ENCODE peak calls at places on chromosomes 12 and 14, in nine cellular contexts. One of them, this sample, is unnamed.

GRCh38 chr12:123237646-123238329 is 4.6 kb downstream of the MTRFR start:
- DNase-seq in T-helper 1 cell: peak; percentile 59
- DNase-seq in SK-MEL-5: peak; percentile 73
- DNase-seq in stimulated activated CD4-positive, alpha-beta T cell treated with anti-CD3 and anti-CD28 coated beads, Interleukin-15, amount 100 ng/mL, for 1 hour: peak; percentile 44
- DNase-seq in activated T-cell treated with anti-CD3 and anti-CD28 coated beads for 4 hours: peak; percentile 74
- DNase-seq in HFFc6: peak; percentile 53
- DNase-seq in HFF-Myc: no peak
- DNase-seq in hippocampal formation: peak; percentile 30
- DNase-seq in stimulated activated CD8-positive, alpha-beta memory T cell treated with anti-CD3 and anti-CD28 coated beads, Interleukin-7, amount 100 ng/mL, for 48 hours: peak; percentile 42
- DNase-seq in this sample: no peak

GRCh38 chr12:108401964-108402363 is 62.9 kb upstream of the CMKLR1 start:
- DNase-seq in T-helper 1 cell: no peak
- DNase-seq in hippocampal formation: no peak
- DNase-seq in HFFc6: no peak
- DNase-seq in stimulated activated CD4-positive, alpha-beta T cell treated with anti-CD3 and anti-CD28 coated beads, Interleukin-15, amount 100 ng/mL, for 1 hour: no peak
- DNase-seq in HFF-Myc: no peak
- DNase-seq in SK-MEL-5: no peak
- DNase-seq in activated T-cell treated with anti-CD3 and anti-CD28 coated beads for 4 hours: no peak
- DNase-seq in stimulated activated CD8-positive, alpha-beta memory T cell treated with anti-CD3 and anti-CD28 coated beads, Interleukin-7, amount 100 ng/mL, for 48 hours: no peak
- DNase-seq in this sample: no peak

GRCh38 chr12:132476421-132476820 is 13.5 kb upstream of the FBRSL1 start:
- DNase-seq in hippocampal formation: no peak
- DNase-seq in stimulated activated CD4-positive, alpha-beta T cell treated with anti-CD3 and anti-CD28 coated beads, Interleukin-15, amount 100 ng/mL, for 1 hour: no peak
- DNase-seq in activated T-cell treated with anti-CD3 and anti-CD28 coated beads for 4 hours: no peak
- DNase-seq in HFF-Myc: no peak
- DNase-seq in HFFc6: no peak
- DNase-seq in T-helper 1 cell: no peak
- DNase-seq in stimulated activated CD8-positive, alpha-beta memory T cell treated with anti-CD3 and anti-CD28 coated beads, Interleukin-7, amount 100 ng/mL, for 48 hours: no peak
- DNase-seq in SK-MEL-5: no peak
- DNase-seq in this sample: no peak

GRCh38 chr12:47102845-47103666 is 23.3 kb upstream of the AMIGO2 start:
- DNase-seq in hippocampal formation: no peak
- DNase-seq in HFF-Myc: peak; percentile 82
- DNase-seq in HFFc6: peak; percentile 98
- DNase-seq in stimulated activated CD4-positive, alpha-beta T cell treated with anti-CD3 and anti-CD28 coated beads, Interleukin-15, amount 100 ng/mL, for 1 hour: no peak
- DNase-seq in activated T-cell treated with anti-CD3 and anti-CD28 coated beads for 4 hours: no peak
- DNase-seq in SK-MEL-5: no peak
- DNase-seq in T-helper 1 cell: no peak
- DNase-seq in stimulated activated CD8-positive, alpha-beta memory T cell treated with anti-CD3 and anti-CD28 coated beads, Interleukin-7, amount 100 ng/mL, for 48 hours: no peak
- DNase-seq in this sample: no peak

GRCh38 chr12:31226639-31227038 is 99.3 kb downstream of the SINHCAF start:
- DNase-seq in SK-MEL-5: no peak
- DNase-seq in stimulated activated CD4-positive, alpha-beta T cell treated with anti-CD3 and anti-CD28 coated beads, Interleukin-15, amount 100 ng/mL, for 1 hour: no peak
- DNase-seq in T-helper 1 cell: no peak
- DNase-seq in hippocampal formation: no peak
- DNase-seq in activated T-cell treated with anti-CD3 and anti-CD28 coated beads for 4 hours: no peak
- DNase-seq in HFF-Myc: no peak
- DNase-seq in stimulated activated CD8-positive, alpha-beta memory T cell treated with anti-CD3 and anti-CD28 coated beads, Interleukin-7, amount 100 ng/mL, for 48 hours: no peak
- DNase-seq in HFFc6: no peak
- DNase-seq in this sample: no peak

GRCh38 chr12:107329569-107330324 is 236.4 kb upstream of the CRY1 start:
- DNase-seq in T-helper 1 cell: no peak
- DNase-seq in SK-MEL-5: no peak
- DNase-seq in HFFc6: no peak
- DNase-seq in activated T-cell treated with anti-CD3 and anti-CD28 coated beads for 4 hours: no peak
- DNase-seq in HFF-Myc: no peak
- DNase-seq in stimulated activated CD8-positive, alpha-beta memory T cell treated with anti-CD3 and anti-CD28 coated beads, Interleukin-7, amount 100 ng/mL, for 48 hours: no peak
- DNase-seq in stimulated activated CD4-positive, alpha-beta T cell treated with anti-CD3 and anti-CD28 coated beads, Interleukin-15, amount 100 ng/mL, for 1 hour: no peak
- DNase-seq in hippocampal formation: no peak
- DNase-seq in this sample: no peak

GRCh38 chr14:106842687-106843086 is 1316.3 kb downstream of the TMEM121 start:
- DNase-seq in HFF-Myc: no peak
- DNase-seq in hippocampal formation: no peak
- DNase-seq in T-helper 1 cell: no peak
- DNase-seq in activated T-cell treated with anti-CD3 and anti-CD28 coated beads for 4 hours: no peak
- DNase-seq in HFFc6: no peak
- DNase-seq in stimulated activated CD8-positive, alpha-beta memory T cell treated with anti-CD3 and anti-CD28 coated beads, Interleukin-7, amount 100 ng/mL, for 48 hours: no peak
- DNase-seq in stimulated activated CD4-positive, alpha-beta T cell treated with anti-CD3 and anti-CD28 coated beads, Interleukin-15, amount 100 ng/mL, for 1 hour: no peak
- DNase-seq in SK-MEL-5: peak; percentile 50
- DNase-seq in this sample: no peak

GRCh38 chr14:100911665-100912316 is 8.3 kb upstream of the RTL1 start:
- DNase-seq in T-helper 1 cell: no peak
- DNase-seq in SK-MEL-5: no peak
- DNase-seq in hippocampal formation: no peak
- DNase-seq in stimulated activated CD4-positive, alpha-beta T cell treated with anti-CD3 and anti-CD28 coated beads, Interleukin-15, amount 100 ng/mL, for 1 hour: no peak
- DNase-seq in HFFc6: no peak
- DNase-seq in stimulated activated CD8-positive, alpha-beta memory T cell treated with anti-CD3 and anti-CD28 coated beads, Interleukin-7, amount 100 ng/mL, for 48 hours: no peak
- DNase-seq in HFF-Myc: no peak
- DNase-seq in activated T-cell treated with anti-CD3 and anti-CD28 coated beads for 4 hours: no peak
- DNase-seq in this sample: no peak

GRCh38 chr12:117033382-117034045 is 65.7 kb downstream of the TESC start:
- DNase-seq in activated T-cell treated with anti-CD3 and anti-CD28 coated beads for 4 hours: no peak
- DNase-seq in stimulated activated CD8-positive, alpha-beta memory T cell treated with anti-CD3 and anti-CD28 coated beads, Interleukin-7, amount 100 ng/mL, for 48 hours: no peak
- DNase-seq in SK-MEL-5: no peak
- DNase-seq in HFF-Myc: no peak
- DNase-seq in T-helper 1 cell: no peak
- DNase-seq in HFFc6: no peak
- DNase-seq in stimulated activated CD4-positive, alpha-beta T cell treated with anti-CD3 and anti-CD28 coated beads, Interleukin-15, amount 100 ng/mL, for 1 hour: no peak
- DNase-seq in hippocampal formation: no peak
- DNase-seq in this sample: no peak

GRCh38 chr14:73712071-73712506 is 2.1 kb downstream of the PNMA1 start:
- DNase-seq in HFFc6: no peak
- DNase-seq in hippocampal formation: no peak
- DNase-seq in SK-MEL-5: no peak
- DNase-seq in HFF-Myc: no peak
- DNase-seq in stimulated activated CD4-positive, alpha-beta T cell treated with anti-CD3 and anti-CD28 coated beads, Interleukin-15, amount 100 ng/mL, for 1 hour: no peak
- DNase-seq in T-helper 1 cell: no peak
- DNase-seq in activated T-cell treated with anti-CD3 and anti-CD28 coated beads for 4 hours: no peak
- DNase-seq in stimulated activated CD8-positive, alpha-beta memory T cell treated with anti-CD3 and anti-CD28 coated beads, Interleukin-7, amount 100 ng/mL, for 48 hours: no peak
- DNase-seq in this sample: no peak

GRCh38 chr12:12282761-12283160 is 15.9 kb upstream of the LRP6 start:
- DNase-seq in hippocampal formation: no peak
- DNase-seq in SK-MEL-5: no peak
- DNase-seq in activated T-cell treated with anti-CD3 and anti-CD28 coated beads for 4 hours: no peak
- DNase-seq in HFFc6: peak; percentile 66
- DNase-seq in HFF-Myc: no peak
- DNase-seq in T-helper 1 cell: no peak
- DNase-seq in stimulated activated CD4-positive, alpha-beta T cell treated with anti-CD3 and anti-CD28 coated beads, Interleukin-15, amount 100 ng/mL, for 1 hour: no peak
- DNase-seq in stimulated activated CD8-positive, alpha-beta memory T cell treated with anti-CD3 and anti-CD28 coated beads, Interleukin-7, amount 100 ng/mL, for 48 hours: no peak
- DNase-seq in this sample: no peak

GRCh38 chr14:65015391-65015790 is 28.7 kb downstream of the FNTB start:
- DNase-seq in activated T-cell treated with anti-CD3 and anti-CD28 coated beads for 4 hours: no peak
- DNase-seq in HFFc6: no peak
- DNase-seq in T-helper 1 cell: no peak
- DNase-seq in SK-MEL-5: peak; percentile 29
- DNase-seq in HFF-Myc: no peak
- DNase-seq in hippocampal formation: peak; percentile 81
- DNase-seq in stimulated activated CD8-positive, alpha-beta memory T cell treated with anti-CD3 and anti-CD28 coated beads, Interleukin-7, amount 100 ng/mL, for 48 hours: no peak
- DNase-seq in stimulated activated CD4-positive, alpha-beta T cell treated with anti-CD3 and anti-CD28 coated beads, Interleukin-15, amount 100 ng/mL, for 1 hour: no peak
- DNase-seq in this sample: peak; percentile 71

GRCh38 chr14:102957222-102957621 is 34.8 kb downstream of the AMN start:
- DNase-seq in T-helper 1 cell: no peak
- DNase-seq in SK-MEL-5: no peak
- DNase-seq in HFFc6: no peak
- DNase-seq in activated T-cell treated with anti-CD3 and anti-CD28 coated beads for 4 hours: no peak
- DNase-seq in stimulated activated CD8-positive, alpha-beta memory T cell treated with anti-CD3 and anti-CD28 coated beads, Interleukin-7, amount 100 ng/mL, for 48 hours: no peak
- DNase-seq in stimulated activated CD4-positive, alpha-beta T cell treated with anti-CD3 and anti-CD28 coated beads, Interleukin-15, amount 100 ng/mL, for 1 hour: no peak
- DNase-seq in hippocampal formation: no peak
- DNase-seq in HFF-Myc: no peak
- DNase-seq in this sample: peak; percentile 86

This sample was measured in dorsolateral prefrontal cortex.